ENCODE peak calls at places on chromosomes 11 and 22, in six cellular contexts. X is uterus, V is left ventricle myocardium inferior, H is thoracic aorta, J is IMR-90, K is keratinocyte. N is an unnamed sample.

GRCh38 chr11:69921429-69922014 is 102.3 kb upstream of the FGF3 start:
- DNase-seq in X (no peak), V (no peak), H (no peak), J (no peak), K (no peak), N (no peak)

GRCh38 chr11:4090258-4090657 is 4.3 kb upstream of the RRM1 start:
- DNase-seq in X (no peak), V (no peak), H (no peak), J (no peak), K (no peak), N (no peak)

GRCh38 chr11:33687733-33688479 is 12.7 kb downstream of the C11orf91 start:
- DNase-seq in X (peak; percentile 56), V (no peak), H (no peak), J (peak; percentile 78), K (no peak), N (peak; percentile 77)

GRCh38 chr22:37241351-37242142 is 2.5 kb downstream of the RAC2 start:
- DNase-seq in X (no peak), V (no peak), H (no peak), J (no peak), K (no peak), N (no peak)

GRCh38 chr22:34102633-34103032 is 182.4 kb upstream of the LARGE1 start:
- DNase-seq in X (no peak), V (no peak), H (no peak), J (no peak), K (no peak), N (no peak)

GRCh38 chr11:124961972-124962609 is 8.1 kb downstream of the CCDC15 start:
- DNase-seq in X (no peak), V (no peak), H (no peak), J (peak; percentile 85), K (peak; percentile 25), N (peak; percentile 19)

GRCh38 chr22:22210375-22210774 is 34.2 kb upstream of the VPREB1 start:
- DNase-seq in X (no peak), V (no peak), H (no peak), J (peak; percentile 85), K (peak; percentile 38), N (no peak)

GRCh38 chr11:49952091-49952490 is at the start of gene OR4C13:
- DNase-seq in X (no peak), V (no peak), H (no peak), J (no peak), K (no peak), N (no peak)

GRCh38 chr11:46267930-46268329 is 9.5 kb upstream of the CREB3L1 start:
- DNase-seq in X (no peak), V (no peak), H (no peak), J (no peak), K (no peak), N (no peak)

GRCh38 chr11:109960831-109961230 is 132.4 kb upstream of the ZC3H12C start:
- DNase-seq in X (no peak), V (peak; percentile 63), H (no peak), J (peak; percentile 79), K (no peak), N (no peak)

GRCh38 chr11:67273260-67273990 is 7.2 kb downstream of the GRK2 start:
- DNase-seq in X (peak; percentile 14), V (no peak), H (no peak), J (no peak), K (no peak), N (no peak)

GRCh38 chr11:78414321-78415051 is 3.1 kb downstream of the GAB2 start:
- DNase-seq in X (no peak), V (no peak), H (no peak), J (peak; percentile 43), K (no peak), N (peak; percentile 55)

GRCh38 chr11:1837171-1838076 is 1.4 kb upstream of the TNNI2 start:
- DNase-seq in X (peak; percentile 66), V (peak; percentile 69), H (no peak), J (peak; percentile 28), K (no peak), N (peak; percentile 86)

GRCh38 chr22:32482708-32483107 is 8.1 kb downstream of the FBXO7 start:
- DNase-seq in X (no peak), V (no peak), H (no peak), J (peak; percentile 22), K (no peak), N (no peak)

GRCh38 chr11:67674442-67674871 is at the start of gene ALDH3B2:
- DNase-seq in X (no peak), V (no peak), H (no peak), J (no peak), K (peak; percentile 46), N (no peak)

GRCh38 chr11:86596861-86597632 is 75.4 kb downstream of the ME3 start:
- DNase-seq in X (no peak), V (no peak), H (no peak), J (peak; percentile 43), K (no peak), N (no peak)

GRCh38 chr11:2912038-2912410 is 17.2 kb downstream of the PHLDA2 start:
- DNase-seq in X (no peak), V (no peak), H (no peak), J (no peak), K (no peak), N (no peak)

GRCh38 chr11:60985991-60986915 is 14.8 kb downstream of the CD6 start:
- DNase-seq in X (no peak), V (no peak), H (no peak), J (peak; percentile 46), K (peak; percentile 63), N (no peak)

GRCh38 chr11:18491924-18492323 is 34.8 kb downstream of the TSG101 start:
- DNase-seq in X (no peak), V (no peak), H (no peak), J (peak; percentile 38), K (no peak), N (no peak)
- H3K4me1 ChIP-seq in X (no peaks in the 10 kb centered on the region), V (peaks cover 15% of the 10 kb centered on the region), H (no peaks in the 10 kb centered on the region), J (peaks cover 2% of the 10 kb centered on the region), K (peaks cover 6% of the 10 kb centered on the region), N (peaks cover 3% of the 10 kb centered on the region)

GRCh38 chr22:43289976-43290663 is 53.1 kb downstream of the SCUBE1 start:
- DNase-seq in X (peak; percentile 38), V (peak; percentile 57), H (no peak), J (peak; percentile 11), K (no peak), N (no peak)
- H3K4me3 ChIP-seq in X (no peak overlapping the region), V (peak overlapping the region; percentile 46), H (peak overlapping the region; percentile 62), J (no peak overlapping the region), K (no peak overlapping the region), N (no peak overlapping the region)

DNA sequence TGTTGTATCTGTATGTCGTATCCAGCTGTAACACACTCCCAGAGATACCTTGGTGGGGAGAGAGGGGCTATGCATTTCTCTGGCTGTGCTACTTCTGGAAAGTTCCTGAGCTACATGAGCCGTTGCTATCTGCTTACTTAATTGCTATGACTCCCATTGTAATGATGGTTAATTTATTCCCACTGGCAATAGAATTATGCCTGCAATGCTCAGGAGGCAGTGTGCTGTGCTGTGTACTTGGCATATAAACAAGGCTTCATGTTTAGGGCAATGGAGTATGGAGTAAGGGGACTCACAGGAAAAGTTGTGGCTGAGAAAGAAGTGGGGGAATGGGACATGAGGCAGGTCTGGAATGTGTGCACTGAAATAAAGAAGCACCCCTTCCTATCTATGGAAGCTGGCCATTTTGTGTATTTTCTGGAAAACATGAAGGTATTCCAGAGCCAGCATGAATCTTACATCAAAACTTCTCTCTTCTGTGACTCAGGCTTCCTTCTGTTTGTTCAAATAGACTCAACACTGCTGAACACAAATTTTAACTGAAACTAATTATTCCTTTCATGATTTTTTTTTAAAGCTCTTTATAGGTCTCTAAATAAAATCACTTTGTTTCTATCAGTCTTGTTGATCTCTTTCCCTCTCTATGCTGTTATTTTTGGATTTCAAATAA is 40.6 kb downstream of the CD44 start:
- DNase-seq in X (no peak), V (no peak), H (no peak), J (peak; percentile 50), K (no peak), N (no peak)
- H3K36me3 ChIP-seq in X (no peaks in the 10 kb centered on the region), V (peaks cover 19% of the 10 kb centered on the region), H (peaks cover 37% of the 10 kb centered on the region), J (peaks cover 59% of the 10 kb centered on the region), K (peaks cover 36% of the 10 kb centered on the region), N (no peaks in the 10 kb centered on the region)

DNA sequence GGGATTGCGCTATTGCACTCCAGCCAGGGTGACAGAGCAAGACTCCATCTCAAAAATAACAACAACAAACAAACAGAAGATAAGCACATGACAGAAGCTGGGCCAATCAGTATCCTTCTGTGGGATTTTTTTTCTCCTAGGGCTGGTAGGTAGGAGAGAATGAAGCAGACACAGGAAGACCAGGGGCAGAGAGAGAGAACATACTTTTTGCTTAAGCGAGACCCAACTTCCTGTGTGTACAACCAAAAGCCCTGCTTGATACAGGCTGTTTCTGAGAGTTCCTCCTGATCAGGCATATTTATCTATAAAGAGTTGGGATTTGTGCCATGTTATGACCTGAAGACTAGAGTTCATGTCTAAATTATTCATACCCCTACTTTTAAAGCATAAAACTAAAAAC is 12.4 kb upstream of the PLEKHB1 start:
- DNase-seq in X (no peak), V (no peak), H (no peak), J (no peak), K (no peak), N (no peak)
- H3K4me1 ChIP-seq in X (no peaks in the 10 kb centered on the region), V (no peaks in the 10 kb centered on the region), H (no peaks in the 10 kb centered on the region), J (no peaks in the 10 kb centered on the region), K (no peaks in the 10 kb centered on the region), N (peaks cover 12% of the 10 kb centered on the region)

DNA sequence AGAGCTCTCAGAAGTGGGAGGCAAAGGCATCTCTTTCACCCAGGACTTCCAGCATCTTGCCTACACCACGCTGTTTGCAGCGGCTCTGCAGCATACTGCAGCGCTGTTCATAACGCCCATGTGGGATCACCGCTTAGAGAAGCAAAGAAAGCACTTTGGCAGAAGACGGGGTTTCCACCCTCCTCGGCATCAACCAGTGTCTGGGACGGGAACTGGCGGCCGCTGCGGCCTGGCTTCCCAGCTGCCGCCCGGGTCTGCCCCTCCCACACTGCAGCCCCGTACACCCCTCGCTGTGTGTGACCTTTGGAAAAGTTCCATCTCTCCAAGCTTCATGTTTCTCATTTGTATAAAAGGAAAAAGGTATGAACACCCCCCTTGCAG is 542 bp upstream of the TIRAP start:
- DNase-seq in X (peak; percentile 45), V (peak; percentile 62), H (no peak), J (peak; percentile 35), K (no peak), N (peak; percentile 30)
- H3K4me3 ChIP-seq in X (peak overlapping the region; percentile 70), V (peak overlapping the region; percentile 88), H (peak overlapping the region; percentile 80), J (peak overlapping the region; percentile 83), K (peak overlapping the region; percentile 74), N (peak overlapping the region; percentile 54)

GRCh38 chr11:32309541-32310217 is 125.7 kb downstream of the WT1 start:
- DNase-seq in X (no peak), V (no peak), H (no peak), J (no peak), K (no peak), N (no peak)

GRCh38 chr11:32307921-32308320 is 127.4 kb downstream of the WT1 start:
- DNase-seq in X (no peak), V (no peak), H (no peak), J (no peak), K (no peak), N (no peak)

GRCh38 chr11:32311351-32312077 is 123.8 kb downstream of the WT1 start:
- DNase-seq in X (no peak), V (no peak), H (no peak), J (no peak), K (no peak), N (no peak)

GRCh38 chr11:32312206-32312817 is 123.0 kb downstream of the WT1 start:
- DNase-seq in X (no peak), V (no peak), H (no peak), J (peak; percentile 37), K (no peak), N (no peak)

DNA sequence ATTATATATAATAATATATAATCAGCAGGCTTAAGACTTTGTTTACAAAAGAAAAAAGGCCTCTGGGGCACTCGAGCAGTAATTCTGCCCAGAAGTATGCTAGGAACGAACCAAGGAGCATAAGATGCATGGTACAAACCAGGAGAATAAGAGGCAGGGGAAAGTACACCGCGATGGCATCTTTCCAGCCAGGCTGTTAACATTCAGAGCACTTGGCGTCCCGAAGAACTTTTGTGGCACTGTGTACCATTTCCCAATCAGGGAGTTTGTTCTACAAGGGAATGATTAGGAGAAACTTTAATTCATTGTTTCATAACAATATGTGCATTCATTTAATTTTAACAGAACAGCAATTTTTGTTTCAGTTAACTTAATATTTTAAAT is 125.1 kb downstream of the WT1 start:
- DNase-seq in X (peak; percentile 42), V (no peak), H (no peak), J (no peak), K (no peak), N (no peak)
- H3K36me3 ChIP-seq in X (no peaks in the 10 kb centered on the region), V (no peaks in the 10 kb centered on the region), H (no peaks in the 10 kb centered on the region), J (no peaks in the 10 kb centered on the region), K (no peaks in the 10 kb centered on the region), N (no peaks in the 10 kb centered on the region)